ENCODE peak calls at places on chromosome 21, in ten cellular contexts. C is fibroblast of mammary gland; W is stimulated activated CD4-positive, alpha-beta T cell treated with anti-CD3 and anti-CD28 coated beads, Interleukin-1b, Interleukin-23, amount 100 ng/mL, for 48 hours; Y is CD8-positive, alpha-beta T cell; G is AML-193; J is natural killer cell treated with Interleukin-12 subunit alpha and Interleukin-12 subunit beta and Interleukin-15 and Interleukin-18, amount 100 ng/mL, for 72 hours; H is NCI-H1436; E is iris pigment epithelial cell; F is AG08396; K is activated CD8-positive, alpha-beta T cell treated with anti-CD3 and anti-CD28 coated beads for 36 hours. Q is an unnamed sample.

GRCh38 chr21:45140346-45140940 is 66.1 kb downstream of the ADARB1 start:
- DNase-seq in J (no peak), E (peak), G (peak), F (peak), W (peak), K (peak), C (peak), H (peak), Y (peak), Q (peak)

GRCh38 chr21:37828515-37828914 is 87.7 kb downstream of the KCNJ6 start:
- DNase-seq in K (no peak), J (no peak), H (no peak), E (no peak), Y (no peak), C (no peak), W (no peak), G (no peak), F (no peak), Q (no peak)

GRCh38 chr21:33394260-33394659 is 9.0 kb upstream of the IFNGR2 start:
- DNase-seq in F (no peak), Y (no peak), J (no peak), H (no peak), C (no peak), E (no peak), W (no peak), G (peak), K (no peak), Q (no peak)

GRCh38 chr21:45270306-45270821 is 17.3 kb downstream of the POFUT2 start:
- DNase-seq in J (no peak), C (no peak), W (no peak), F (no peak), G (no peak), E (peak), Y (no peak), H (no peak), K (peak), Q (no peak)

GRCh38 chr21:21203822-21204339 is 205.7 kb downstream of the NCAM2 start:
- DNase-seq in W (no peak), G (no peak), K (no peak), Y (no peak), F (no peak), C (no peak), H (no peak), J (no peak), E (no peak), Q (no peak)

GRCh38 chr21:17780539-17780938 is 38.6 kb downstream of the C21orf91 start:
- DNase-seq in K (peak), E (peak), F (no peak), W (peak), C (no peak), J (peak), Y (no peak), G (peak), H (no peak), Q (no peak)

GRCh38 chr21:45615145-45615711 is 28.3 kb upstream of the PCBP3 start:
- DNase-seq in K (peak), F (no peak), Y (peak), H (no peak), W (peak), G (no peak), J (no peak), E (peak), C (peak), Q (no peak)

GRCh38 chr21:34743831-34744230 is 75.0 kb downstream of the CLIC6 start:
- DNase-seq in K (no peak), H (no peak), G (no peak), F (peak), W (no peak), C (peak), J (no peak), Y (no peak), E (peak), Q (no peak)

GRCh38 chr21:45336870-45337269 is 49.2 kb upstream of the POFUT2 start:
- DNase-seq in E (no peak), K (no peak), H (no peak), W (no peak), F (no peak), C (no peak), J (no peak), G (no peak), Y (no peak), Q (no peak)

GRCh38 chr21:36803051-36803709 is 104.3 kb downstream of the SIM2 start:
- DNase-seq in Y (no peak), C (no peak), W (no peak), J (no peak), H (no peak), G (no peak), K (no peak), E (no peak), F (no peak), Q (no peak)

GRCh38 chr21:25133939-25134338 is 473.3 kb downstream of the MRPL39 start:
- DNase-seq in W (no peak), G (no peak), E (peak), F (peak), Y (no peak), K (no peak), C (no peak), H (no peak), J (no peak), Q (no peak)

GRCh38 chr21:26773058-26773457 is 72.2 kb downstream of the ADAMTS1 start:
- DNase-seq in H (no peak), Y (no peak), G (no peak), C (no peak), K (no peak), J (no peak), E (no peak), F (no peak), W (no peak), Q (no peak)

GRCh38 chr21:31132574-31133242 is 94.4 kb upstream of the KRTAP19-8 start:
- DNase-seq in G (peak), W (peak), H (no peak), K (peak), Y (peak), J (no peak), C (peak), F (no peak), E (peak), Q (peak)

GRCh38 chr21:15740383-15740782 is 10.6 kb downstream of the USP25 start:
- DNase-seq in G (no peak), J (no peak), W (no peak), E (no peak), H (no peak), K (no peak), F (no peak), Y (no peak), C (no peak), Q (no peak)

GRCh38 chr21:30227633-30228404 is 11.9 kb upstream of the CLDN8 start:
- DNase-seq in K (no peak), W (no peak), G (no peak), E (peak), Y (no peak), H (no peak), C (peak), F (no peak), J (no peak), Q (no peak)

GRCh38 chr21:42236014-42236413 is 17.1 kb downstream of the ABCG1 start:
- DNase-seq in W (no peak), H (no peak), F (no peak), E (no peak), K (no peak), J (no peak), G (no peak), Y (no peak), C (no peak), Q (no peak)

GRCh38 chr21:33444499-33444898 is 35.3 kb downstream of the TMEM50B start:
- DNase-seq in G (no peak), J (no peak), Y (no peak), C (no peak), H (no peak), W (no peak), E (no peak), K (no peak), F (no peak), Q (no peak)

GRCh38 chr21:18545908-18546307 is 142.3 kb upstream of the TMPRSS15 start:
- DNase-seq in C (peak), K (no peak), J (no peak), Y (no peak), F (no peak), H (no peak), W (no peak), G (no peak), E (peak), Q (no peak)

GRCh38 chr21:38773108-38774061 is 32.3 kb upstream of the ETS2 start:
- DNase-seq in H (peak), F (peak), G (no peak), W (peak), E (peak), J (no peak), Y (no peak), K (peak), C (peak), Q (no peak)

GRCh38 chr21:25518491-25518911 is 88.8 kb downstream of the MRPL39 start:
- DNase-seq in G (peak), K (no peak), Y (no peak), W (no peak), H (no peak), F (no peak), J (no peak), C (no peak), E (peak), Q (no peak)

GRCh38 chr21:35614412-35614901 is 445.9 kb downstream of the SETD4 start:
- DNase-seq in E (peak), F (no peak), G (no peak), J (no peak), H (no peak), K (no peak), C (peak), W (no peak), Y (no peak), Q (no peak)

GRCh38 chr21:28436286-28436932 is 556.3 kb downstream of the LTN1 start:
- DNase-seq in J (no peak), G (no peak), F (no peak), C (peak), E (peak), K (no peak), W (no peak), H (no peak), Y (no peak), Q (no peak)

GRCh38 chr21:16536661-16537359 is 807.0 kb downstream of the USP25 start:
- DNase-seq in J (no peak), E (peak), K (no peak), G (no peak), H (no peak), W (no peak), Y (no peak), C (peak), F (no peak), Q (no peak)

Q was measured in GDM1.